ENCODE peak calls at places on chromosome 11, in five cellular contexts. C is K562, D is A549, F is endothelial cell of umbilical vein, H is HepG2. K is an unnamed sample.

GRCh38 chr11:47204633-47204989 is 10.2 kb upstream of the DDB2 start:
- DNase-seq in C (peak), D (peak), F (no peak), H (no peak), K (no peak)

GRCh38 chr11:34916810-34917780 is 677 bp downstream of the PDHX start:
- DNase-seq in C (peak), D (no peak), F (peak), H (no peak), K (no peak)

GRCh38 chr11:88050247-88050646 is 125.0 kb downstream of the RAB38 start:
- DNase-seq in C (no peak), D (no peak), F (no peak), H (no peak), K (peak)

GRCh38 chr11:124892131-124892530 is 5.5 kb downstream of the ROBO4 start:
- DNase-seq in C (no peak), D (no peak), F (no peak), H (no peak), K (no peak)

GRCh38 chr11:61536676-61537270 is 28.2 kb downstream of the LRRC10B start:
- DNase-seq in C (no peak), D (no peak), F (no peak), H (peak), K (no peak)

GRCh38 chr11:96090711-96091110 is 166.8 kb upstream of the MTMR2 start:
- DNase-seq in C (no peak), D (no peak), F (no peak), H (peak), K (no peak)

GRCh38 chr11:93936416-93936815 is 84.7 kb upstream of the HEPHL1 start:
- DNase-seq in C (no peak), D (no peak), F (no peak), H (no peak), K (no peak)

GRCh38 chr11:57476223-57476882 is 16.0 kb downstream of the RTN4RL2 start:
- DNase-seq in C (no peak), D (no peak), F (no peak), H (no peak), K (no peak)

GRCh38 chr11:13229675-13230359 is 47.8 kb upstream of the BMAL1 start:
- DNase-seq in C (no peak), D (no peak), F (no peak), H (no peak), K (no peak)

GRCh38 chr11:27385245-27385644 is 22.2 kb upstream of the CCDC34 start:
- DNase-seq in C (no peak), D (peak), F (peak), H (no peak), K (no peak)

GRCh38 chr11:57647368-57647767 is 2.3 kb downstream of the YPEL4 start:
- DNase-seq in C (no peak), D (no peak), F (no peak), H (no peak), K (no peak)

DNA sequence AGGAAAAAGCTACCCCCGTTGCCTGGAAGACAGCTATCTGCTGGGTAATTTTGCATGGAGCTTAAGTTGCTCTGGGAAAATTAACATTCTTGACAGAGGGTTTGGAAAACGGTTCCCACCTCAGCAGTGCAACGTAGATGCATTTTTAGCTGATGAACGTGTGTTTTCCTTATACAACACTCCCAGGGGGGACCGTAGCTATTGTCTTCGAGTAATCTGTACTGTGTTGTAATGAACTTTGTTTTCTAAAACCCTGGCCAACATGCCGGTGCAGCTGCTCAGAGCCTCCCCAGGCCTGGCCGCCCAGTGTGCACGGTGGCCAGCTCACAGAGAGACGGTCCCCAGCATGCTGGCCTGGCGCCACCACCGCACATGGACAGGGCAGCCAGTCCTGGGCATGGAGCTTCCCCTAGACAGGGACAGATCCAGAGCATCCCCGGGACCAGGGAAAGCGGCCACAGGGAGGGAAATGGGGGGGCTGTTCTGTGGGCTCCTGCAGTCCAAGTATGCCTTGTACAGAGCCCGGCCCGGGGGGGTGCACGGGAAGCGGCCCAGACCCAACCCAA is 2.2 kb downstream of the TNNT3 start:
- DNase-seq in C (no peak), D (no peak), F (no peak), H (no peak), K (no peak)
- H3K4me3 ChIP-seq in C (no peak), D (no peak), F (no peak), H (no peak), K (no peak)

DNA sequence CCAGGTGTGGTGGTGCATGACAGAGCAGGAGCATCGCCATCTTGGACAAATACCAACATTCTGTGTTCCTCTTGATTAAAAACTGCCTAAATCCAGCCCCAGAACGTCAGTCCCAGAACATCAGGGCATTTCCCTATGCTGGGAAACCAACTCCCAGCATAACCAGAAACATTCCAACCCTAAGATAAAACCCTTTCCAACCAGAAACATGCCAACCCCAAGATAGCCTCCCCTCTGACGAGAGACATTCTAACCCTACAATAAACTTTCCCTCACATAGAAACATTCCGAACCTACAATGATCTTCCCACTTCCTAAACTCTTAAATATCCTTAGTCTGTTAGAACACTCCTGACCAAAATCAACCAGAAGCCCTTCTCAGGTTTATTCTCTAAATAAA is 11.6 kb downstream of the PLAAT4 start:
- DNase-seq in C (no peak), D (no peak), F (no peak), H (no peak), K (no peak)
- TF ChIP-seq MYC in C (no peak), D (no peak), F (no peak), H (no peak), K (no peak)

GRCh38 chr11:394858-395655 is 1.0 kb downstream of the PKP3 start:
- DNase-seq in C (peak), D (no peak), F (no peak), H (no peak), K (no peak)
- H3K4me3 ChIP-seq in C (peak), D (peak), F (no peak), H (peak), K (no peak)

DNA sequence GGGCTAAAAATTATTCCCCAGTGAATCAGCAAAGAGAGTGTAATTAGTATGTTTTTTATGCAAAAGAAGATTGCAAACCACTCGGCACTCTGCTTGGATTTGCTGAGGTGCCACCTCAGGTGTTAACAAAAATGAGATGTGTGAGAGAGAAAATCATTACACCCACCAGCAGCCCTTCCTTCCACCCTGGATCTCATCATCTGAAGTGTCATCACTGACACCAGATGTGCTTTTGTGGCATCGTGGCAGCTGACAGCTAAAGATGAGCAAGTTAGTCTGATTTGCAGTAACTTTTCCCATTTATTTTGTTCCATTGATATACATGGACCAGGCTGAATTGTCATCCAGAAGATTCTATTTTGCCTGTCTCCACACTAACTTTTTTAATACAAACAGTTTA is 44.6 kb upstream of the PAK1 start:
- DNase-seq in C (no peak), D (no peak), F (no peak), H (no peak), K (no peak)
- TF ChIP-seq MYC in C (no peak), D (no peak), F (no peak), H (no peak), K (no peak)

K was measured in NB4.